ENCODE peak calls at places on chromosome 4, in six cellular contexts. One of them, this sample, is unnamed.

GRCh38 chr4:133148690-133149363 is at the start of gene PCDH10:
- DNase-seq in coronary artery: peak; percentile 97
- DNase-seq in SJCRH30: peak; percentile 90
- DNase-seq in left lung: peak; percentile 82
- DNase-seq in astrocyte: peak; percentile 90
- DNase-seq in ovary: peak; percentile 70
- DNase-seq in this sample: peak; percentile 97

GRCh38 chr4:6113641-6114040 is 86.7 kb downstream of the JAKMIP1 start:
- DNase-seq in ovary: no peak
- DNase-seq in coronary artery: no peak
- DNase-seq in left lung: no peak
- DNase-seq in SJCRH30: no peak
- DNase-seq in astrocyte: no peak
- DNase-seq in this sample: no peak

GRCh38 chr4:39062094-39062493 is at the start of gene KLHL5:
- DNase-seq in ovary: no peak
- DNase-seq in coronary artery: no peak
- DNase-seq in left lung: no peak
- DNase-seq in SJCRH30: peak; percentile 30
- DNase-seq in astrocyte: peak; percentile 26
- DNase-seq in this sample: no peak

GRCh38 chr4:148288448-148288847 is 153.8 kb downstream of the NR3C2 start:
- DNase-seq in ovary: no peak
- DNase-seq in coronary artery: no peak
- DNase-seq in SJCRH30: peak; percentile 52
- DNase-seq in left lung: no peak
- DNase-seq in astrocyte: no peak
- DNase-seq in this sample: no peak

GRCh38 chr4:84908876-84909275 is 57.6 kb downstream of the WDFY3 start:
- DNase-seq in SJCRH30: no peak
- DNase-seq in coronary artery: no peak
- DNase-seq in astrocyte: no peak
- DNase-seq in left lung: no peak
- DNase-seq in ovary: no peak
- DNase-seq in this sample: no peak

GRCh38 chr4:162343967-162344366 is 180.2 kb upstream of the FSTL5 start:
- DNase-seq in coronary artery: no peak
- DNase-seq in SJCRH30: no peak
- DNase-seq in ovary: no peak
- DNase-seq in left lung: no peak
- DNase-seq in astrocyte: no peak
- DNase-seq in this sample: no peak

GRCh38 chr4:170423137-170423536 is 333.4 kb upstream of the AADAT start:
- DNase-seq in coronary artery: no peak
- DNase-seq in SJCRH30: no peak
- DNase-seq in left lung: no peak
- DNase-seq in astrocyte: peak; percentile 53
- DNase-seq in ovary: no peak
- DNase-seq in this sample: no peak

GRCh38 chr4:6109842-6110560 is 90.3 kb downstream of the JAKMIP1 start:
- DNase-seq in ovary: no peak
- DNase-seq in astrocyte: no peak
- DNase-seq in left lung: no peak
- DNase-seq in SJCRH30: no peak
- DNase-seq in coronary artery: peak; percentile 29
- DNase-seq in this sample: no peak

GRCh38 chr4:152870605-152871004 is 65.5 kb upstream of the FHDC1 start:
- DNase-seq in left lung: no peak
- DNase-seq in ovary: no peak
- DNase-seq in astrocyte: no peak
- DNase-seq in SJCRH30: no peak
- DNase-seq in coronary artery: no peak
- DNase-seq in this sample: no peak

GRCh38 chr4:53929311-53929710 is 135.1 kb downstream of the CHIC2 start:
- DNase-seq in SJCRH30: no peak
- DNase-seq in ovary: no peak
- DNase-seq in coronary artery: no peak
- DNase-seq in left lung: no peak
- DNase-seq in astrocyte: peak; percentile 79
- DNase-seq in this sample: no peak
- H3K27ac ChIP-seq in SJCRH30: no peak overlapping the region
- H3K27ac ChIP-seq in ovary: no peak overlapping the region
- H3K27ac ChIP-seq in coronary artery: no peak overlapping the region
- H3K27ac ChIP-seq in left lung: no peak overlapping the region
- H3K27ac ChIP-seq in astrocyte: no peak overlapping the region
- H3K27ac ChIP-seq in this sample: no peak overlapping the region

GRCh38 chr4:103100691-103101090 is 1.1 kb upstream of the BDH2 start:
- DNase-seq in astrocyte: no peak
- DNase-seq in left lung: no peak
- DNase-seq in ovary: no peak
- DNase-seq in SJCRH30: peak; percentile 16
- DNase-seq in coronary artery: no peak
- DNase-seq in this sample: no peak
- H3K27ac ChIP-seq in astrocyte: no peak overlapping the region
- H3K27ac ChIP-seq in left lung: no peak overlapping the region
- H3K27ac ChIP-seq in ovary: no peak overlapping the region
- H3K27ac ChIP-seq in SJCRH30: no peak overlapping the region
- H3K27ac ChIP-seq in coronary artery: no peak overlapping the region
- H3K27ac ChIP-seq in this sample: no peak overlapping the region

DNA sequence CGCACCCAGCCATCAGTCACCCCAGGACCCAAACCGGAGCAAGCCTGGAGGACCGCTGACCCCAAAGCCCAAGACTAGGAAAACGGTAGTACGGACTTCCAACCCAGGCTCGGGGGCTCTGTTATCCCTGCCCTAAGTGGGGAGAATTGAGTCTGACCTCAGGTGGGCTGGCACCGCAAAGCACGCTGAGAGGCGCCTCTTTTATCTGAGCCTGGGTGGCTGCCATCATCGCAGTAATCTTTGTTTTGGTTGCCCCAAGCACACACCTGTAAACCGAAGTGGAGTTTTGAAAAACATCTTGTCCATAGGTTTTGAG is 894 bp upstream of the SH3RF1 start:
- DNase-seq in coronary artery: no peak
- DNase-seq in ovary: no peak
- DNase-seq in left lung: no peak
- DNase-seq in astrocyte: no peak
- DNase-seq in SJCRH30: no peak
- DNase-seq in this sample: no peak
- H3K27ac ChIP-seq in coronary artery: peak overlapping the region; percentile 98
- H3K27ac ChIP-seq in ovary: peak overlapping the region; percentile 95
- H3K27ac ChIP-seq in left lung: peak overlapping the region; percentile 92
- H3K27ac ChIP-seq in astrocyte: peak overlapping the region; percentile 95
- H3K27ac ChIP-seq in SJCRH30: no peak overlapping the region
- H3K27ac ChIP-seq in this sample: peak overlapping the region; percentile 70

DNA sequence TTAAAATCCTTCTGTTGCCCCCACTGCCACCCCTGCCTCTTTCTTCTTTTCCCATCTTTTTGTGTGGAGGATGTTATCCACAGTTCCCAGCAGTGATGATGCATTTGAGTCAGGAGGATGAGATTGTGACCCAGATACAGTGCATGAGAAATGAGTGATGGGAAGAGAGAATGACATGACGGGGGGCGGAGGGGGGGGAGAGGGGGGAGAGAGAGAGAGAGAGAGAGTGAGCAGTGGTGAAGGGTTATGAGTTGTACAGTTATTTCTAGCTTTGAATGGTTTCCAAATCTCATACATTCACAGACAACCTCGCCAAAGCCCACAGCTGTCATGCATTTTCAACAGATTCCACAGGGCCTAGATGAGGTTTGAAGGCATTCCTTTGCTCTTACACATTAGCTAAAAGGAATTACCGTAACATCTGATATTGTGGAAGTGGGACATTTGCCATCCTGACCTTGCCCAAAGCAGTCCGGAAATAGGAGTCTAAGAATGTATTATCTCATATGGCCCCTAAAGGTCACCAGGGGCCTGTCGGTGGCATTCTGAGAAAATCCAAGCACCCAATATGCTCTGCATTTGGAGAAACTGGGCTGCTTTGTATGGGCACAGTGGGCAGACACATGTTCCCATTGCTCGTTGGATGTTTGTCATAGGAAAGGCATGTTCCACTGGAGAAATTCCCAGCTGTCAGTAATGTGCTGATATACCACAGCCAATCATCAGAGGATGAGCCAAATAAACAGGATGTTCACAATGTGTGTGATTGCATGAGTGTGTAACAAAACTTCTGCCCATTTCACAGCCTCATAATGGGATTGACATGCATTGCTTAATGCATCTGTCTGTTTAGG is 435.8 kb downstream of the SPRY1 start:
- DNase-seq in ovary: peak; percentile 19
- DNase-seq in astrocyte: peak; percentile 100
- DNase-seq in SJCRH30: peak; percentile 99
- DNase-seq in coronary artery: peak; percentile 87
- DNase-seq in left lung: peak; percentile 45
- DNase-seq in this sample: peak; percentile 5
- H3K27ac ChIP-seq in ovary: no peak overlapping the region
- H3K27ac ChIP-seq in astrocyte: peak overlapping the region; percentile 99
- H3K27ac ChIP-seq in SJCRH30: peak overlapping the region; percentile 96
- H3K27ac ChIP-seq in coronary artery: peak overlapping the region; percentile 72
- H3K27ac ChIP-seq in left lung: peak overlapping the region; percentile 38
- H3K27ac ChIP-seq in this sample: peak overlapping the region; percentile 18

DNA sequence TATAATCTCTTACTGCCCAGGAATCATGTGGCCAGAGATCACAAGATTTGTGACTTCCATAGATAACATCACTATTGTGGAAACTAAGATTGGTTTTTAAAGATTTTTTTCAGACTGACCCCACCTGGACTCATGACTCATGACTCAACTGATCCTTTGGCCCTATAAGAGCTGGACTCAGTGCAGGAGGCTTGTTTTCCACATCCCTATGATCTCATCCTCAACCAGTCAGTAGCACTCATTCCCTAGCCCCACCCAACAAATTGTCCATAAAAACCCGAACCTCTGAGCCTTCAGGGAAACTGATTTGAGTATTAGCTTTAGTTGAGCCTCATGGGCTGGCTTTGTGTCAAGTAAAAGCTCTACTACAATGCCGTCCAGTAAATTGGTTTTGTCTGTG is 7.9 kb upstream of the NOCT start:
- DNase-seq in SJCRH30: no peak
- DNase-seq in ovary: no peak
- DNase-seq in coronary artery: no peak
- DNase-seq in left lung: no peak
- DNase-seq in astrocyte: no peak
- DNase-seq in this sample: no peak
- H3K27ac ChIP-seq in SJCRH30: no peak overlapping the region
- H3K27ac ChIP-seq in ovary: no peak overlapping the region
- H3K27ac ChIP-seq in coronary artery: no peak overlapping the region
- H3K27ac ChIP-seq in left lung: no peak overlapping the region
- H3K27ac ChIP-seq in astrocyte: no peak overlapping the region
- H3K27ac ChIP-seq in this sample: no peak overlapping the region

GRCh38 chr4:138062929-138063328 is 179.2 kb downstream of the SLC7A11 start:
- DNase-seq in coronary artery: no peak
- DNase-seq in left lung: no peak
- DNase-seq in ovary: no peak
- DNase-seq in SJCRH30: no peak
- DNase-seq in astrocyte: peak; percentile 51
- DNase-seq in this sample: no peak
- H3K27ac ChIP-seq in coronary artery: no peak overlapping the region
- H3K27ac ChIP-seq in left lung: no peak overlapping the region
- H3K27ac ChIP-seq in ovary: no peak overlapping the region
- H3K27ac ChIP-seq in SJCRH30: no peak overlapping the region
- H3K27ac ChIP-seq in astrocyte: no peak overlapping the region
- H3K27ac ChIP-seq in this sample: no peak overlapping the region

GRCh38 chr4:40454816-40455215 is 119.7 kb downstream of the CHRNA9 start:
- DNase-seq in ovary: no peak
- DNase-seq in SJCRH30: no peak
- DNase-seq in astrocyte: no peak
- DNase-seq in left lung: no peak
- DNase-seq in coronary artery: no peak
- DNase-seq in this sample: no peak

GRCh38 chr4:40455340-40455902 is 120.3 kb downstream of the CHRNA9 start:
- DNase-seq in astrocyte: no peak
- DNase-seq in coronary artery: no peak
- DNase-seq in ovary: no peak
- DNase-seq in left lung: peak; percentile 55
- DNase-seq in SJCRH30: no peak
- DNase-seq in this sample: no peak

GRCh38 chr4:40448875-40449274 is 113.7 kb downstream of the CHRNA9 start:
- DNase-seq in SJCRH30: no peak
- DNase-seq in astrocyte: no peak
- DNase-seq in left lung: peak; percentile 56
- DNase-seq in ovary: no peak
- DNase-seq in coronary artery: no peak
- DNase-seq in this sample: no peak

GRCh38 chr4:40453912-40454311 is 118.8 kb downstream of the CHRNA9 start:
- DNase-seq in astrocyte: no peak
- DNase-seq in ovary: no peak
- DNase-seq in coronary artery: no peak
- DNase-seq in left lung: no peak
- DNase-seq in SJCRH30: no peak
- DNase-seq in this sample: no peak

DNA sequence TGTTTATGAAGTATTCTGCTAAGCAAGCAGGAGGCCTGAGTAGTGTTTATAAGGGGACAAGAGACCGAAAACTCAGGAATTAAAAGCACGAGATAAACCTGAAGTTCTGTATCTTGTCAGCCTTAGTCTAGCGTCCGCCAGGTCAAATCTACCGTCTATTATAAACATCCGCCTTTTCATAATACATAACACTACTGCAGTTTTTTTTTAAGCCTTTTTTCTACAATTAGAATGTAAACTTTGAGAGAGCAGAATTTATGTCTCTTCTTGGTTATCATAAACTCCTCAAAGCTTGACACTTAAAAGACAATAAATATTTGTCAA is 117.3 kb downstream of the CHRNA9 start:
- DNase-seq in SJCRH30: no peak
- DNase-seq in left lung: no peak
- DNase-seq in coronary artery: no peak
- DNase-seq in ovary: no peak
- DNase-seq in astrocyte: no peak
- DNase-seq in this sample: no peak
- H3K27ac ChIP-seq in SJCRH30: no peak overlapping the region
- H3K27ac ChIP-seq in left lung: peak overlapping the region; percentile 57
- H3K27ac ChIP-seq in coronary artery: no peak overlapping the region
- H3K27ac ChIP-seq in ovary: peak overlapping the region; percentile 13
- H3K27ac ChIP-seq in astrocyte: no peak overlapping the region
- H3K27ac ChIP-seq in this sample: no peak overlapping the region

GRCh38 chr4:41600243-41600642 is 62.3 kb downstream of the LIMCH1 start:
- DNase-seq in SJCRH30: peak; percentile 93
- DNase-seq in ovary: no peak
- DNase-seq in left lung: no peak
- DNase-seq in astrocyte: peak; percentile 81
- DNase-seq in coronary artery: no peak
- DNase-seq in this sample: no peak

GRCh38 chr4:41602113-41602512 is 64.2 kb downstream of the LIMCH1 start:
- DNase-seq in SJCRH30: no peak
- DNase-seq in coronary artery: no peak
- DNase-seq in left lung: no peak
- DNase-seq in astrocyte: no peak
- DNase-seq in ovary: no peak
- DNase-seq in this sample: no peak

GRCh38 chr4:41599192-41599786 is 61.3 kb downstream of the LIMCH1 start:
- DNase-seq in astrocyte: no peak
- DNase-seq in left lung: no peak
- DNase-seq in coronary artery: no peak
- DNase-seq in ovary: no peak
- DNase-seq in SJCRH30: peak; percentile 39
- DNase-seq in this sample: no peak

GRCh38 chr4:41597494-41597893 is 59.5 kb downstream of the LIMCH1 start:
- DNase-seq in ovary: no peak
- DNase-seq in left lung: no peak
- DNase-seq in SJCRH30: no peak
- DNase-seq in coronary artery: no peak
- DNase-seq in astrocyte: no peak
- DNase-seq in this sample: no peak

GRCh38 chr4:41598580-41598979 is 60.6 kb downstream of the LIMCH1 start:
- DNase-seq in coronary artery: no peak
- DNase-seq in ovary: no peak
- DNase-seq in left lung: no peak
- DNase-seq in SJCRH30: no peak
- DNase-seq in astrocyte: peak; percentile 39
- DNase-seq in this sample: no peak
- H3K27ac ChIP-seq in coronary artery: no peak overlapping the region
- H3K27ac ChIP-seq in ovary: no peak overlapping the region
- H3K27ac ChIP-seq in left lung: no peak overlapping the region
- H3K27ac ChIP-seq in SJCRH30: peak overlapping the region; percentile 90
- H3K27ac ChIP-seq in astrocyte: no peak overlapping the region
- H3K27ac ChIP-seq in this sample: no peak overlapping the region